ENCODE peak calls at places on chromosomes 11 and 22, in five cellular contexts. U is suprapubic skin, Q is T-helper 2 cell, Z is NCI-H510A, F is progenitor cell of endocrine pancreas. H is an unnamed sample.

GRCh38 chr22:40036591-40037225 is 42.0 kb downstream of the FAM83F start:
- DNase-seq in U (peak; percentile 76), Q (peak; percentile 30), Z (peak; percentile 7), F (peak; percentile 44), H (peak; percentile 88)

GRCh38 chr11:46238078-46238966 is 39.1 kb upstream of the CREB3L1 start:
- DNase-seq in U (peak; percentile 83), Q (peak; percentile 29), Z (no peak), F (peak; percentile 59), H (peak; percentile 57)

GRCh38 chr11:69939551-69940245 is 120.5 kb upstream of the FGF3 start:
- DNase-seq in U (no peak), Q (no peak), Z (no peak), F (no peak), H (peak; percentile 52)

GRCh38 chr22:22755778-22756100 is 111.3 kb downstream of the GGTLC2 start:
- DNase-seq in U (no peak), Q (no peak), Z (no peak), F (no peak), H (no peak)

GRCh38 chr11:113370634-113371033 is 16.9 kb upstream of the ANKK1 start:
- DNase-seq in U (no peak), Q (no peak), Z (no peak), F (no peak), H (no peak)

GRCh38 chr22:46031561-46031960 is 54.6 kb upstream of the WNT7B start:
- DNase-seq in U (no peak), Q (no peak), Z (no peak), F (no peak), H (no peak)

GRCh38 chr11:82398300-82398815 is 335.3 kb downstream of the FAM181B start:
- DNase-seq in U (no peak), Q (no peak), Z (no peak), F (no peak), H (no peak)

GRCh38 chr11:104891135-104891534 is 7.1 kb downstream of the CASP12 start:
- DNase-seq in U (no peak), Q (no peak), Z (no peak), F (no peak), H (peak; percentile 37)

GRCh38 chr11:64150481-64151239 is 15.3 kb downstream of the MACROD1 start:
- DNase-seq in U (no peak), Q (no peak), Z (peak; percentile 71), F (no peak), H (no peak)

GRCh38 chr11:61783717-61784505 is 8.5 kb downstream of the TMEM258 start:
- DNase-seq in U (no peak), Q (no peak), Z (no peak), F (no peak), H (peak; percentile 95)

GRCh38 chr11:36009469-36009868 is 65.6 kb downstream of the LDLRAD3 start:
- DNase-seq in U (no peak), Q (no peak), Z (no peak), F (no peak), H (peak; percentile 80)

GRCh38 chr11:130131957-130132850 is 27.4 kb upstream of the ST14 start:
- DNase-seq in U (no peak), Q (peak; percentile 12), Z (no peak), F (no peak), H (peak; percentile 83)